ENCODE peak calls at places on chromosomes 13 and 19, in nine cellular contexts. One of them, this sample, is unnamed.

GRCh38 chr13:87769445-87769844 is 98.3 kb downstream of the SLITRK5 start:
- DNase-seq in cardiac fibroblast: no peak
- DNase-seq in GM23248: no peak
- DNase-seq in H1: no peak
- DNase-seq in suprapubic skin: no peak
- DNase-seq in SK-N-SH: no peak
- DNase-seq in choroid plexus epithelial cell: no peak
- DNase-seq in fibroblast of villous mesenchyme: no peak
- DNase-seq in CD4-positive, alpha-beta memory T cell: no peak
- DNase-seq in this sample: no peak

GRCh38 chr19:32682317-32682716 is 6.7 kb downstream of the RGS9BP start:
- DNase-seq in cardiac fibroblast: no peak
- DNase-seq in GM23248: no peak
- DNase-seq in H1: no peak
- DNase-seq in suprapubic skin: no peak
- DNase-seq in SK-N-SH: no peak
- DNase-seq in choroid plexus epithelial cell: no peak
- DNase-seq in fibroblast of villous mesenchyme: no peak
- DNase-seq in CD4-positive, alpha-beta memory T cell: no peak
- DNase-seq in this sample: no peak

GRCh38 chr19:10334340-10335148 is 1.2 kb upstream of the RAVER1 start:
- DNase-seq in cardiac fibroblast: peak
- DNase-seq in GM23248: peak
- DNase-seq in H1: peak
- DNase-seq in suprapubic skin: peak
- DNase-seq in SK-N-SH: peak
- DNase-seq in choroid plexus epithelial cell: peak
- DNase-seq in fibroblast of villous mesenchyme: peak
- DNase-seq in CD4-positive, alpha-beta memory T cell: peak
- DNase-seq in this sample: peak

GRCh38 chr13:60701919-60702318 is 304.9 kb downstream of the TDRD3 start:
- DNase-seq in cardiac fibroblast: no peak
- DNase-seq in GM23248: no peak
- DNase-seq in H1: no peak
- DNase-seq in suprapubic skin: no peak
- DNase-seq in SK-N-SH: no peak
- DNase-seq in choroid plexus epithelial cell: no peak
- DNase-seq in fibroblast of villous mesenchyme: no peak
- DNase-seq in CD4-positive, alpha-beta memory T cell: no peak
- DNase-seq in this sample: no peak

GRCh38 chr19:50377051-50377441 is 789 bp downstream of the NR1H2 start:
- DNase-seq in cardiac fibroblast: no peak
- DNase-seq in GM23248: peak
- DNase-seq in H1: peak
- DNase-seq in suprapubic skin: peak
- DNase-seq in SK-N-SH: peak
- DNase-seq in choroid plexus epithelial cell: peak
- DNase-seq in fibroblast of villous mesenchyme: no peak
- DNase-seq in CD4-positive, alpha-beta memory T cell: peak
- DNase-seq in this sample: no peak

GRCh38 chr13:39913928-39914327 is 258.5 kb downstream of the COG6 start:
- DNase-seq in cardiac fibroblast: peak
- DNase-seq in GM23248: peak
- DNase-seq in H1: no peak
- DNase-seq in suprapubic skin: no peak
- DNase-seq in SK-N-SH: no peak
- DNase-seq in choroid plexus epithelial cell: peak
- DNase-seq in fibroblast of villous mesenchyme: peak
- DNase-seq in CD4-positive, alpha-beta memory T cell: no peak
- DNase-seq in this sample: peak

GRCh38 chr19:8251025-8251472 is 41.9 kb downstream of the CERS4 start:
- DNase-seq in cardiac fibroblast: peak
- DNase-seq in GM23248: peak
- DNase-seq in H1: no peak
- DNase-seq in suprapubic skin: peak
- DNase-seq in SK-N-SH: no peak
- DNase-seq in choroid plexus epithelial cell: no peak
- DNase-seq in fibroblast of villous mesenchyme: peak
- DNase-seq in CD4-positive, alpha-beta memory T cell: no peak
- DNase-seq in this sample: no peak

GRCh38 chr19:38736413-38737280 is 7.6 kb downstream of the CAPN12 start:
- DNase-seq in cardiac fibroblast: no peak
- DNase-seq in GM23248: peak
- DNase-seq in H1: peak
- DNase-seq in suprapubic skin: peak
- DNase-seq in SK-N-SH: peak
- DNase-seq in choroid plexus epithelial cell: peak
- DNase-seq in fibroblast of villous mesenchyme: no peak
- DNase-seq in CD4-positive, alpha-beta memory T cell: peak
- DNase-seq in this sample: peak

GRCh38 chr13:75872970-75873369 is 236.8 kb downstream of the LMO7 start:
- DNase-seq in cardiac fibroblast: no peak
- DNase-seq in GM23248: no peak
- DNase-seq in H1: no peak
- DNase-seq in suprapubic skin: no peak
- DNase-seq in SK-N-SH: no peak
- DNase-seq in choroid plexus epithelial cell: no peak
- DNase-seq in fibroblast of villous mesenchyme: no peak
- DNase-seq in CD4-positive, alpha-beta memory T cell: no peak
- DNase-seq in this sample: no peak

GRCh38 chr13:75869981-75870380 is 233.9 kb downstream of the LMO7 start:
- DNase-seq in cardiac fibroblast: no peak
- DNase-seq in GM23248: no peak
- DNase-seq in H1: no peak
- DNase-seq in suprapubic skin: no peak
- DNase-seq in SK-N-SH: no peak
- DNase-seq in choroid plexus epithelial cell: no peak
- DNase-seq in fibroblast of villous mesenchyme: no peak
- DNase-seq in CD4-positive, alpha-beta memory T cell: peak
- DNase-seq in this sample: no peak

GRCh38 chr13:75867718-75868117 is 231.6 kb downstream of the LMO7 start:
- DNase-seq in cardiac fibroblast: no peak
- DNase-seq in GM23248: no peak
- DNase-seq in H1: no peak
- DNase-seq in suprapubic skin: no peak
- DNase-seq in SK-N-SH: no peak
- DNase-seq in choroid plexus epithelial cell: no peak
- DNase-seq in fibroblast of villous mesenchyme: no peak
- DNase-seq in CD4-positive, alpha-beta memory T cell: no peak
- DNase-seq in this sample: no peak

GRCh38 chr13:75871059-75871458 is 234.9 kb downstream of the LMO7 start:
- DNase-seq in cardiac fibroblast: no peak
- DNase-seq in GM23248: no peak
- DNase-seq in H1: no peak
- DNase-seq in suprapubic skin: no peak
- DNase-seq in SK-N-SH: no peak
- DNase-seq in choroid plexus epithelial cell: no peak
- DNase-seq in fibroblast of villous mesenchyme: no peak
- DNase-seq in CD4-positive, alpha-beta memory T cell: no peak
- DNase-seq in this sample: no peak

DNA sequence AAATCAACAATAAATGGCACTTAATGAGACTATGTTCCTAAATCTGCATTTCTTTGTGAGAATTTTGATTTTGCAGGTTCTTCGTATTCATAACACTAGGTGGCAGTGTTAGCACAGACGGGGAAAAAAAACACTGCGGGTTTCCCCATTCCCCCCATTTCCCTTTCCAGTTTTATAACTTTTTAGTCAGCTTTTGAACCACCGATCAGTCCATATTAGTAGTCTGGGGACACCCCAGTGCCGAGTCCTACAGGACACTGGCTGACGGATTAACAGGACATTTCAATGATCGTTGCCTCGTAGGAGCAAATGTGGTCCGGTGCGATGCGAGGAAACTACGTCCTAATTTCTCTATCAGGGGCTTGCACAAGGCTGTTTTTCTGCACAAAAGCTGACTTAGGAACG is 234.3 kb downstream of the LMO7 start:
- DNase-seq in cardiac fibroblast: peak
- DNase-seq in GM23248: peak
- DNase-seq in H1: peak
- DNase-seq in suprapubic skin: no peak
- DNase-seq in SK-N-SH: peak
- DNase-seq in choroid plexus epithelial cell: peak
- DNase-seq in fibroblast of villous mesenchyme: peak
- DNase-seq in CD4-positive, alpha-beta memory T cell: peak
- DNase-seq in this sample: peak
- H3K4me3 ChIP-seq in cardiac fibroblast: peak
- H3K4me3 ChIP-seq in GM23248: no peak
- H3K4me3 ChIP-seq in H1: no peak
- H3K4me3 ChIP-seq in suprapubic skin: peak
- H3K4me3 ChIP-seq in SK-N-SH: peak
- H3K4me3 ChIP-seq in choroid plexus epithelial cell: peak
- H3K4me3 ChIP-seq in fibroblast of villous mesenchyme: peak
- H3K4me3 ChIP-seq in CD4-positive, alpha-beta memory T cell: peak
- H3K4me3 ChIP-seq in this sample: no peak

GRCh38 chr13:23322353-23323336 is 110.9 kb downstream of the SACS start:
- DNase-seq in cardiac fibroblast: no peak
- DNase-seq in GM23248: peak
- DNase-seq in H1: no peak
- DNase-seq in suprapubic skin: no peak
- DNase-seq in SK-N-SH: no peak
- DNase-seq in choroid plexus epithelial cell: no peak
- DNase-seq in fibroblast of villous mesenchyme: no peak
- DNase-seq in CD4-positive, alpha-beta memory T cell: no peak
- DNase-seq in this sample: peak

GRCh38 chr13:23319915-23320224 is 113.6 kb downstream of the SACS start:
- DNase-seq in cardiac fibroblast: no peak
- DNase-seq in GM23248: no peak
- DNase-seq in H1: no peak
- DNase-seq in suprapubic skin: no peak
- DNase-seq in SK-N-SH: no peak
- DNase-seq in choroid plexus epithelial cell: no peak
- DNase-seq in fibroblast of villous mesenchyme: no peak
- DNase-seq in CD4-positive, alpha-beta memory T cell: no peak
- DNase-seq in this sample: peak

GRCh38 chr13:23321534-23322241 is 111.8 kb downstream of the SACS start:
- DNase-seq in cardiac fibroblast: peak
- DNase-seq in GM23248: peak
- DNase-seq in H1: no peak
- DNase-seq in suprapubic skin: peak
- DNase-seq in SK-N-SH: no peak
- DNase-seq in choroid plexus epithelial cell: peak
- DNase-seq in fibroblast of villous mesenchyme: peak
- DNase-seq in CD4-positive, alpha-beta memory T cell: no peak
- DNase-seq in this sample: peak

GRCh38 chr13:23323946-23324709 is 109.4 kb downstream of the SACS start:
- DNase-seq in cardiac fibroblast: no peak
- DNase-seq in GM23248: peak
- DNase-seq in H1: no peak
- DNase-seq in suprapubic skin: no peak
- DNase-seq in SK-N-SH: no peak
- DNase-seq in choroid plexus epithelial cell: no peak
- DNase-seq in fibroblast of villous mesenchyme: no peak
- DNase-seq in CD4-positive, alpha-beta memory T cell: no peak
- DNase-seq in this sample: peak

GRCh38 chr13:23320926-23321533 is 112.5 kb downstream of the SACS start:
- DNase-seq in cardiac fibroblast: no peak
- DNase-seq in GM23248: no peak
- DNase-seq in H1: no peak
- DNase-seq in suprapubic skin: no peak
- DNase-seq in SK-N-SH: no peak
- DNase-seq in choroid plexus epithelial cell: no peak
- DNase-seq in fibroblast of villous mesenchyme: no peak
- DNase-seq in CD4-positive, alpha-beta memory T cell: no peak
- DNase-seq in this sample: peak
- H3K4me3 ChIP-seq in cardiac fibroblast: no peak
- H3K4me3 ChIP-seq in GM23248: peak
- H3K4me3 ChIP-seq in H1: no peak
- H3K4me3 ChIP-seq in suprapubic skin: no peak
- H3K4me3 ChIP-seq in SK-N-SH: peak
- H3K4me3 ChIP-seq in choroid plexus epithelial cell: no peak
- H3K4me3 ChIP-seq in fibroblast of villous mesenchyme: no peak
- H3K4me3 ChIP-seq in CD4-positive, alpha-beta memory T cell: no peak
- H3K4me3 ChIP-seq in this sample: no peak

GRCh38 chr19:58349590-58349989 is 3.7 kb downstream of the A1BG start:
- DNase-seq in cardiac fibroblast: no peak
- DNase-seq in GM23248: no peak
- DNase-seq in H1: no peak
- DNase-seq in suprapubic skin: no peak
- DNase-seq in SK-N-SH: no peak
- DNase-seq in choroid plexus epithelial cell: no peak
- DNase-seq in fibroblast of villous mesenchyme: no peak
- DNase-seq in CD4-positive, alpha-beta memory T cell: no peak
- DNase-seq in this sample: no peak
- H3K4me3 ChIP-seq in cardiac fibroblast: no peak
- H3K4me3 ChIP-seq in GM23248: no peak
- H3K4me3 ChIP-seq in H1: no peak
- H3K4me3 ChIP-seq in suprapubic skin: no peak
- H3K4me3 ChIP-seq in SK-N-SH: no peak
- H3K4me3 ChIP-seq in choroid plexus epithelial cell: no peak
- H3K4me3 ChIP-seq in fibroblast of villous mesenchyme: no peak
- H3K4me3 ChIP-seq in CD4-positive, alpha-beta memory T cell: no peak
- H3K4me3 ChIP-seq in this sample: no peak

GRCh38 chr13:110305544-110305943 is 1.4 kb downstream of the COL4A1 start:
- DNase-seq in cardiac fibroblast: peak
- DNase-seq in GM23248: no peak
- DNase-seq in H1: no peak
- DNase-seq in suprapubic skin: no peak
- DNase-seq in SK-N-SH: no peak
- DNase-seq in choroid plexus epithelial cell: no peak
- DNase-seq in fibroblast of villous mesenchyme: no peak
- DNase-seq in CD4-positive, alpha-beta memory T cell: no peak
- DNase-seq in this sample: no peak

GRCh38 chr13:110303644-110304043 is 3.3 kb downstream of the COL4A1 start:
- DNase-seq in cardiac fibroblast: no peak
- DNase-seq in GM23248: no peak
- DNase-seq in H1: no peak
- DNase-seq in suprapubic skin: no peak
- DNase-seq in SK-N-SH: no peak
- DNase-seq in choroid plexus epithelial cell: no peak
- DNase-seq in fibroblast of villous mesenchyme: no peak
- DNase-seq in CD4-positive, alpha-beta memory T cell: no peak
- DNase-seq in this sample: no peak

GRCh38 chr13:110305949-110306339 is 1.0 kb downstream of the COL4A1 start:
- DNase-seq in cardiac fibroblast: peak
- DNase-seq in GM23248: peak
- DNase-seq in H1: no peak
- DNase-seq in suprapubic skin: no peak
- DNase-seq in SK-N-SH: no peak
- DNase-seq in choroid plexus epithelial cell: no peak
- DNase-seq in fibroblast of villous mesenchyme: no peak
- DNase-seq in CD4-positive, alpha-beta memory T cell: no peak
- DNase-seq in this sample: no peak

GRCh38 chr13:110304256-110304655 is 2.7 kb downstream of the COL4A1 start:
- DNase-seq in cardiac fibroblast: peak
- DNase-seq in GM23248: peak
- DNase-seq in H1: no peak
- DNase-seq in suprapubic skin: no peak
- DNase-seq in SK-N-SH: no peak
- DNase-seq in choroid plexus epithelial cell: peak
- DNase-seq in fibroblast of villous mesenchyme: peak
- DNase-seq in CD4-positive, alpha-beta memory T cell: no peak
- DNase-seq in this sample: no peak

DNA sequence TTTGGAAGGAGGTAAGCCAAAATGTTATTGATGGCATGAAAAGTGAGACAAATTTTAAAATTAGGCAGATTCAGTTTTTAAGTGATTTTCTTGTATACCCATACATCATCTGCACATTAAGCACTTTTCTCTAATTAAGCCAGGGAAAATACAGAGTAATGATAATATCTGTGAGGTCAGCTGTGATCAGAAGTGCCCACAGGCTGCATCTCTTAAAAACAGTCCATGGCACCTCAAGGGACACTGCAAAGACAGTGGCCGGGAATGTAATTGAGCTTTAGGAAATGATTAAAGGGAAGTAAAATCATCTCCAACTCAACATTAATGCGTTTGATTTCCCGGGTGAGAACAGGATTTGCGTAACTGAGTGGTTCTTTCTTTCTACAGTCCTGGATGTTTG is 2.0 kb downstream of the COL4A1 start:
- DNase-seq in cardiac fibroblast: peak
- DNase-seq in GM23248: no peak
- DNase-seq in H1: no peak
- DNase-seq in suprapubic skin: no peak
- DNase-seq in SK-N-SH: peak
- DNase-seq in choroid plexus epithelial cell: no peak
- DNase-seq in fibroblast of villous mesenchyme: no peak
- DNase-seq in CD4-positive, alpha-beta memory T cell: no peak
- DNase-seq in this sample: no peak
- H3K4me3 ChIP-seq in cardiac fibroblast: peak
- H3K4me3 ChIP-seq in GM23248: no peak
- H3K4me3 ChIP-seq in H1: no peak
- H3K4me3 ChIP-seq in suprapubic skin: peak
- H3K4me3 ChIP-seq in SK-N-SH: peak
- H3K4me3 ChIP-seq in choroid plexus epithelial cell: peak
- H3K4me3 ChIP-seq in fibroblast of villous mesenchyme: peak
- H3K4me3 ChIP-seq in CD4-positive, alpha-beta memory T cell: no peak
- H3K4me3 ChIP-seq in this sample: no peak